ENCODE peak calls at places on chromosomes 13 and 19, in seven cellular contexts. One of them, this sample, is unnamed.

GRCh38 chr13:40220299-40220935 is 446.0 kb downstream of the FOXO1 start:
- DNase-seq in suprapubic skin: no peak
- DNase-seq in esophagus muscularis mucosa: no peak
- DNase-seq in uterus: peak; percentile 55
- DNase-seq in stomach: no peak
- DNase-seq in HCT116: no peak
- DNase-seq in breast epithelium: no peak
- DNase-seq in this sample: no peak

GRCh38 chr13:114179087-114179658 is at the start of gene CFAP97D2:
- DNase-seq in suprapubic skin: no peak
- DNase-seq in esophagus muscularis mucosa: no peak
- DNase-seq in uterus: no peak
- DNase-seq in stomach: no peak
- DNase-seq in HCT116: no peak
- DNase-seq in breast epithelium: no peak
- DNase-seq in this sample: no peak

GRCh38 chr19:45314708-45315107 is 8.0 kb downstream of the CKM start:
- DNase-seq in suprapubic skin: no peak
- DNase-seq in esophagus muscularis mucosa: no peak
- DNase-seq in uterus: no peak
- DNase-seq in stomach: no peak
- DNase-seq in HCT116: no peak
- DNase-seq in breast epithelium: no peak
- DNase-seq in this sample: no peak

GRCh38 chr19:45467115-45467455 is 711 bp upstream of the FOSB start:
- DNase-seq in suprapubic skin: no peak
- DNase-seq in esophagus muscularis mucosa: no peak
- DNase-seq in uterus: no peak
- DNase-seq in stomach: no peak
- DNase-seq in HCT116: no peak
- DNase-seq in breast epithelium: no peak
- DNase-seq in this sample: no peak

GRCh38 chr19:40381321-40381720 is 8.7 kb downstream of the HIPK4 start:
- DNase-seq in suprapubic skin: no peak
- DNase-seq in esophagus muscularis mucosa: no peak
- DNase-seq in uterus: no peak
- DNase-seq in stomach: no peak
- DNase-seq in HCT116: no peak
- DNase-seq in breast epithelium: no peak
- DNase-seq in this sample: no peak

GRCh38 chr19:3607398-3608078 is 863 bp upstream of the TBXA2R start:
- DNase-seq in suprapubic skin: no peak
- DNase-seq in esophagus muscularis mucosa: no peak
- DNase-seq in uterus: no peak
- DNase-seq in stomach: no peak
- DNase-seq in HCT116: no peak
- DNase-seq in breast epithelium: no peak
- DNase-seq in this sample: no peak

GRCh38 chr19:33301011-33301899 is 1.1 kb downstream of the CEBPA start:
- DNase-seq in suprapubic skin: no peak
- DNase-seq in esophagus muscularis mucosa: no peak
- DNase-seq in uterus: no peak
- DNase-seq in stomach: peak; percentile 39
- DNase-seq in HCT116: no peak
- DNase-seq in breast epithelium: peak; percentile 51
- DNase-seq in this sample: no peak

GRCh38 chr13:101434486-101434885 is 18.0 kb upstream of the ITGBL1 start:
- DNase-seq in suprapubic skin: no peak
- DNase-seq in esophagus muscularis mucosa: no peak
- DNase-seq in uterus: no peak
- DNase-seq in stomach: no peak
- DNase-seq in HCT116: no peak
- DNase-seq in breast epithelium: no peak
- DNase-seq in this sample: no peak

GRCh38 chr13:97388385-97388784 is 45.6 kb upstream of the RAP2A start:
- DNase-seq in suprapubic skin: no peak
- DNase-seq in esophagus muscularis mucosa: no peak
- DNase-seq in uterus: no peak
- DNase-seq in stomach: no peak
- DNase-seq in HCT116: no peak
- DNase-seq in breast epithelium: no peak
- DNase-seq in this sample: no peak

GRCh38 chr19:6875218-6875617 is 12.2 kb upstream of the ADGRE1 start:
- DNase-seq in suprapubic skin: no peak
- DNase-seq in esophagus muscularis mucosa: no peak
- DNase-seq in uterus: no peak
- DNase-seq in stomach: no peak
- DNase-seq in HCT116: no peak
- DNase-seq in breast epithelium: no peak
- DNase-seq in this sample: no peak

GRCh38 chr13:62387642-62388041 is 972.0 kb upstream of the PCDH20 start:
- DNase-seq in suprapubic skin: no peak
- DNase-seq in esophagus muscularis mucosa: no peak
- DNase-seq in uterus: no peak
- DNase-seq in stomach: no peak
- DNase-seq in HCT116: peak; percentile 2
- DNase-seq in breast epithelium: no peak
- DNase-seq in this sample: no peak

GRCh38 chr13:43730642-43731041 is 56.1 kb downstream of the ENOX1 start:
- DNase-seq in suprapubic skin: no peak
- DNase-seq in esophagus muscularis mucosa: no peak
- DNase-seq in uterus: no peak
- DNase-seq in stomach: no peak
- DNase-seq in HCT116: no peak
- DNase-seq in breast epithelium: no peak
- DNase-seq in this sample: no peak

GRCh38 chr13:113207890-113208423 is 512 bp downstream of the PCID2 start:
- DNase-seq in suprapubic skin: no peak
- DNase-seq in esophagus muscularis mucosa: no peak
- DNase-seq in uterus: no peak
- DNase-seq in stomach: no peak
- DNase-seq in HCT116: no peak
- DNase-seq in breast epithelium: no peak
- DNase-seq in this sample: no peak

GRCh38 chr13:75745387-75745786 is 109.3 kb downstream of the LMO7 start:
- DNase-seq in suprapubic skin: no peak
- DNase-seq in esophagus muscularis mucosa: no peak
- DNase-seq in uterus: no peak
- DNase-seq in stomach: no peak
- DNase-seq in HCT116: no peak
- DNase-seq in breast epithelium: no peak
- DNase-seq in this sample: no peak

GRCh38 chr19:41696402-41697197 is 8.5 kb upstream of the CEACAM7 start:
- DNase-seq in suprapubic skin: peak; percentile 62
- DNase-seq in esophagus muscularis mucosa: no peak
- DNase-seq in uterus: no peak
- DNase-seq in stomach: peak; percentile 24
- DNase-seq in HCT116: no peak
- DNase-seq in breast epithelium: no peak
- DNase-seq in this sample: no peak

GRCh38 chr19:50694815-50695145 is 24.8 kb downstream of the SHANK1 start:
- DNase-seq in suprapubic skin: no peak
- DNase-seq in esophagus muscularis mucosa: no peak
- DNase-seq in uterus: no peak
- DNase-seq in stomach: no peak
- DNase-seq in HCT116: no peak
- DNase-seq in breast epithelium: no peak
- DNase-seq in this sample: no peak

GRCh38 chr13:39378293-39378692 is 224.7 kb downstream of the LHFPL6 start:
- DNase-seq in suprapubic skin: no peak
- DNase-seq in esophagus muscularis mucosa: no peak
- DNase-seq in uterus: no peak
- DNase-seq in stomach: no peak
- DNase-seq in HCT116: no peak
- DNase-seq in breast epithelium: no peak
- DNase-seq in this sample: no peak

GRCh38 chr19:33005440-33005839 is 33.4 kb downstream of the FAAP24 start:
- DNase-seq in suprapubic skin: no peak
- DNase-seq in esophagus muscularis mucosa: no peak
- DNase-seq in uterus: no peak
- DNase-seq in stomach: no peak
- DNase-seq in HCT116: no peak
- DNase-seq in breast epithelium: no peak
- DNase-seq in this sample: no peak

GRCh38 chr13:80338781-80339577 is 1.9 kb downstream of the SPRY2 start:
- DNase-seq in suprapubic skin: peak; percentile 86
- DNase-seq in esophagus muscularis mucosa: peak; percentile 93
- DNase-seq in uterus: peak; percentile 50
- DNase-seq in stomach: peak; percentile 61
- DNase-seq in HCT116: no peak
- DNase-seq in breast epithelium: peak; percentile 63
- DNase-seq in this sample: peak; percentile 66

GRCh38 chr13:44396963-44397580 is 23.4 kb downstream of the SERP2 start:
- DNase-seq in suprapubic skin: no peak
- DNase-seq in esophagus muscularis mucosa: no peak
- DNase-seq in uterus: peak; percentile 43
- DNase-seq in stomach: no peak
- DNase-seq in HCT116: no peak
- DNase-seq in breast epithelium: no peak
- DNase-seq in this sample: no peak

GRCh38 chr13:54433511-54434206 is 1405.0 kb downstream of the OLFM4 start:
- DNase-seq in suprapubic skin: no peak
- DNase-seq in esophagus muscularis mucosa: no peak
- DNase-seq in uterus: no peak
- DNase-seq in stomach: peak; percentile 58
- DNase-seq in HCT116: no peak
- DNase-seq in breast epithelium: no peak
- DNase-seq in this sample: no peak

GRCh38 chr19:18425515-18426415 is 6.6 kb downstream of the SSBP4 start:
- DNase-seq in suprapubic skin: no peak
- DNase-seq in esophagus muscularis mucosa: no peak
- DNase-seq in uterus: peak; percentile 76
- DNase-seq in stomach: no peak
- DNase-seq in HCT116: no peak
- DNase-seq in breast epithelium: no peak
- DNase-seq in this sample: no peak

GRCh38 chr19:13764821-13765394 is 586 bp downstream of the MRI1 start:
- DNase-seq in suprapubic skin: no peak
- DNase-seq in esophagus muscularis mucosa: no peak
- DNase-seq in uterus: no peak
- DNase-seq in stomach: peak; percentile 43
- DNase-seq in HCT116: no peak
- DNase-seq in breast epithelium: no peak
- DNase-seq in this sample: peak; percentile 89

DNA sequence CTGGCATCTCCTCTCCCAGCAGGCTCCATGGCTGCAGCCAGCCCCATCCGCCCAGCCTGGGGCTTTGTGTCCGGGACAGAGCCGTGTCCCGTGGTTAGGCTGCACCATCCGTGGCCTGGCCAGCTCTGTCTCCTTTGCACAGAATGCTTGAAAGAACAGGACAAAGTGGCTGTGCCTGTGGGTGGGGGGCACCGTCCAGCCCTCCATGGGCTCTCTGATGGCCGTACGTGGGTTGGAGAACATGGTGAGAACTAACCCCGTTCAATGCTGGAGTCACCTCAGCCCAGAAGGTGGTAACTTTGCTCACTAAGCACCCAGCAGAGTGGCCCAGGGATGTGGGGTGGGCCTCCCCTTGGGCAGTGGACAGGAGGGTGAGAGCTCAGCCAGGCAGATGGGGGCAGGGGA is 2.8 kb downstream of the RPS15 start:
- DNase-seq in suprapubic skin: no peak
- DNase-seq in esophagus muscularis mucosa: no peak
- DNase-seq in uterus: peak; percentile 13
- DNase-seq in stomach: no peak
- DNase-seq in HCT116: no peak
- DNase-seq in breast epithelium: no peak
- DNase-seq in this sample: no peak
- TF ChIP-seq POLR2A in suprapubic skin: no peak
- TF ChIP-seq POLR2A in esophagus muscularis mucosa: no peak
- TF ChIP-seq POLR2A in uterus: no peak
- TF ChIP-seq POLR2A in stomach: no peak
- TF ChIP-seq POLR2A in HCT116: no peak
- TF ChIP-seq POLR2A in breast epithelium: no peak
- TF ChIP-seq POLR2A in this sample: no peak

DNA sequence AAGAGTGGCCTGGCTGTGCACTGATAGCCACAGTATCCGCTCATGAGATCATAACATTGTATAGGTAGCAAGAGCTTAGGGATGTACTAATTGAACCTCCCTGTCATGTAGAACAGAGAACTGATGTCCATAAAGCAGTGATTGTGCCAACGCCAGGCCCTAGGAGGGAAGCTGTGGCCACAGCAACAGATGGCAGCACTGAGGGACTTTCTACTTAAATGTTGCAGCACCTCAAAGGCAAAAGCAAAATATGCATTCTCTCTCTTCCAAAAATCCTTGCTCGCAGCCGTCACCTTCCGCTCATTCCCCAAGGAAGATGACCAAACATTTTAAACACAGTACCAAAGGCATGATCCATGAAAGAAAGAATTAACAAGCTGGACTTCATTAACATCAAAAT is 32.3 kb downstream of the COL4A1 start:
- DNase-seq in suprapubic skin: no peak
- DNase-seq in esophagus muscularis mucosa: peak; percentile 86
- DNase-seq in uterus: peak; percentile 19
- DNase-seq in stomach: no peak
- DNase-seq in HCT116: no peak
- DNase-seq in breast epithelium: no peak
- DNase-seq in this sample: peak; percentile 10
- TF ChIP-seq CTCF in suprapubic skin: no peak
- TF ChIP-seq CTCF in esophagus muscularis mucosa: peak; percentile 18
- TF ChIP-seq CTCF in uterus: no peak
- TF ChIP-seq CTCF in stomach: no peak
- TF ChIP-seq CTCF in HCT116: peak; percentile 18
- TF ChIP-seq CTCF in breast epithelium: no peak
- TF ChIP-seq CTCF in this sample: no peak

DNA sequence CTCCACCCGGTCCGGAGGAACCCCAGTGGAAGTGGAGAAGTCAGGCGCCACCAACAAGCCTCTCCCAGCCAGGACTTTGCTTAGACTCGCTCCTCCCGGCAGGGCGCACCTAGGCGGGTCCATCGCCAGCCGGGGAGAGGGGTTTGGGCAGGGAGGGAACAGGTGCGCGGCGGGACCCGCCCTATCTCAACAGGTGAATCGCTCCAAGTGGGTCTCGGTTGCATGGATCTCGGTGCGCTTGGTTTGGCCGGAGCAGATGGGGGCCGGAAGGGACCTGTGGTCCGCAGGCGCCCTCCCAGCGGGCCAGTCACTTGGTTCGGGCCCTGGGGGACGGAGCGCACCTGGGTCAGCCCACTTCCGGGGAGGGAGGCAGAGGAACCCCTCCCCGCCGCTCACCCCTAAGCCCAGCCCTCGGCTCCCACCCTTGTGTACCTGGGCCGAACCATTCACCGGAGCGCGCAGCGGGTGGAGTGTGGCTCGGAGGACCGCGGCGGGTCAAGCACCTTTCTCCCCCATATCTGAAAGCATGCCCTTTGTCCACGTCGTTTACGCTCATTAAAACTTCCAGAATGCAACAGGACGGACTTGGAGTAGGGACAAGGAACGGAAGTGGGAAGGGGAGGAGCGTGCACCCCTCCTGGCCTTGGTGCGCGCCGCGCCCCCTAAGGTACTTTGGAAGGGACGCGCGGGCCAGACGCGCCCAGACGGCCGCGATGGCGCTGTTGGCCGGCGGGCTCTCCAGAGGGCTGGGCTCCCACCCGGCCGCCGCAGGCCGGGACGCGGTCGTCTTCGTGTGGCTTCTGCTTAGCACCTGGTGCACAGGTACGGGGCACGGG is at the start of gene LSR:
- DNase-seq in suprapubic skin: peak; percentile 88
- DNase-seq in esophagus muscularis mucosa: peak; percentile 89
- DNase-seq in uterus: no peak
- DNase-seq in stomach: peak; percentile 94
- DNase-seq in HCT116: peak; percentile 94
- DNase-seq in breast epithelium: peak; percentile 89
- DNase-seq in this sample: peak; percentile 93
- H3K4me3 ChIP-seq in suprapubic skin: peak within 1 kb of the TSS; percentile 70
- H3K4me3 ChIP-seq in esophagus muscularis mucosa: peak within 1 kb of the TSS; percentile 52
- H3K4me3 ChIP-seq in uterus: peak within 1 kb of the TSS; percentile 21
- H3K4me3 ChIP-seq in stomach: peak within 1 kb of the TSS; percentile 73
- H3K4me3 ChIP-seq in HCT116: peak within 1 kb of the TSS; percentile 99
- H3K4me3 ChIP-seq in breast epithelium: peak within 1 kb of the TSS; percentile 82
- H3K4me3 ChIP-seq in this sample: peak within 1 kb of the TSS; percentile 73

GRCh38 chr19:38004505-38005223 is 97.7 kb downstream of the SIPA1L3 start:
- DNase-seq in suprapubic skin: peak; percentile 91
- DNase-seq in esophagus muscularis mucosa: peak; percentile 95
- DNase-seq in uterus: peak; percentile 89
- DNase-seq in stomach: peak; percentile 55
- DNase-seq in HCT116: peak; percentile 81
- DNase-seq in breast epithelium: peak; percentile 82
- DNase-seq in this sample: peak; percentile 93
- TF ChIP-seq POLR2A in suprapubic skin: no peak
- TF ChIP-seq POLR2A in esophagus muscularis mucosa: peak; percentile 19
- TF ChIP-seq POLR2A in uterus: peak; percentile 70
- TF ChIP-seq POLR2A in stomach: no peak
- TF ChIP-seq POLR2A in HCT116: peak; percentile 77
- TF ChIP-seq POLR2A in breast epithelium: no peak
- TF ChIP-seq POLR2A in this sample: no peak

This sample was measured in lower leg skin.